ENCODE peak calls at places on chromosome 1, in four cellular contexts. Q is PC-3, V is OCI-LY7, O is MM.1S. J is an unnamed sample.

GRCh38 chr1:207811920-207812720 is 60.3 kb downstream of the CD46 start:
- DNase-seq in Q (peak; percentile 36), O (no peak), V (no peak), J (peak; percentile 31)

GRCh38 chr1:186424539-186424938 is 36.4 kb downstream of the PDC start:
- DNase-seq in V (no peak), O (no peak), Q (no peak), J (no peak)

GRCh38 chr1:37634554-37635308 is at the start of gene RSPO1:
- DNase-seq in O (no peak), Q (no peak), V (no peak), J (peak; percentile 64)

GRCh38 chr1:44361478-44361877 is 6.4 kb upstream of the ERI3 start:
- DNase-seq in O (no peak), Q (peak; percentile 45), V (no peak), J (peak; percentile 13)

GRCh38 chr1:2587071-2587859 is 688 bp downstream of the PRXL2B start:
- DNase-seq in V (no peak), O (peak; percentile 11), Q (peak; percentile 35), J (peak; percentile 60)

GRCh38 chr1:229342902-229343587 is at the start of gene CCSAP:
- DNase-seq in O (peak; percentile 76), V (peak; percentile 79), Q (peak; percentile 49), J (peak; percentile 84)

GRCh38 chr1:244371294-244372141 is 80.2 kb downstream of the ADSS2 start:
- DNase-seq in V (no peak), O (no peak), Q (no peak), J (no peak)

GRCh38 chr1:11364170-11364569 is 91.2 kb downstream of the UBIAD1 start:
- DNase-seq in Q (peak; percentile 41), V (peak; percentile 23), O (peak; percentile 39), J (no peak)

GRCh38 chr1:196660912-196661311 is 9.1 kb downstream of the CFH start:
- DNase-seq in O (peak; percentile 41), V (peak; percentile 39), Q (peak; percentile 47), J (peak; percentile 68)

GRCh38 chr1:61441723-61442262 is 283.1 kb downstream of the TM2D1 start:
- DNase-seq in Q (no peak), O (no peak), V (no peak), J (no peak)

GRCh38 chr1:108679586-108680213 is 12.4 kb upstream of the PRPF38B start:
- DNase-seq in O (peak; percentile 35), Q (no peak), V (no peak), J (no peak)

DNA sequence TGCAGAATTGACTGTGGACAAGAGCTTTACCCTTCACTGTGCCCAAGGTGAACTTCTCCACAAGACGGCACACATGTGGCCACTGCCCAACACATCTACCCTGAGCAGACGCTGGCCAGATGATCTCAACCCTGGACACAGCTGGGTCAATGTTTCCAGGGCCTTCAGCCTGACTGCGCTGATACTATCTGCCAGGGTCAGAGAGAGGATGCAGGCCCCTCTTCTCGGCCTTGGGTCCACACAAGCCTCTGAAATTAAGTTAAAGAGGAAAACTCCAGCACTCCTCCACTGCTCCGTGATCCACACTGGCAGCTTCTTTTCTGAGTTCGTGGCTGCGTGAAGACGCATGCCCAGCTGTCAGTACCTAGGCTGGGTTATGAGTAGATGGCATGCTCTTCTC is 58.1 kb downstream of the GLIS1 start:
- DNase-seq in V (no peak), O (no peak), Q (no peak), J (no peak)
- TF ChIP-seq EZH2phosphoT487 in V (no peak), O (no peak), Q (no peak), J (no peak)

GRCh38 chr1:27496604-27497155 is 6.7 kb upstream of the WASF2 start:
- DNase-seq in O (no peak), Q (peak; percentile 33), V (no peak), J (peak; percentile 43)
- H2AFZ ChIP-seq in O (no peak overlapping the region), Q (peak overlapping the region; percentile 50), V (no peak overlapping the region), J (no peak overlapping the region)

GRCh38 chr1:22332166-22332717 is 119.4 kb upstream of the ZBTB40 start:
- DNase-seq in O (no peak), V (no peak), Q (no peak), J (peak; percentile 65)
- TF ChIP-seq EZH2phosphoT487 in O (no peak), V (no peak), Q (no peak), J (no peak)

GRCh38 chr1:233782932-233783586 is 121.4 kb upstream of the SLC35F3 start:
- DNase-seq in O (no peak), Q (no peak), V (no peak), J (no peak)

GRCh38 chr1:233777571-233777970 is 126.9 kb upstream of the SLC35F3 start:
- DNase-seq in Q (no peak), V (no peak), O (no peak), J (no peak)

DNA sequence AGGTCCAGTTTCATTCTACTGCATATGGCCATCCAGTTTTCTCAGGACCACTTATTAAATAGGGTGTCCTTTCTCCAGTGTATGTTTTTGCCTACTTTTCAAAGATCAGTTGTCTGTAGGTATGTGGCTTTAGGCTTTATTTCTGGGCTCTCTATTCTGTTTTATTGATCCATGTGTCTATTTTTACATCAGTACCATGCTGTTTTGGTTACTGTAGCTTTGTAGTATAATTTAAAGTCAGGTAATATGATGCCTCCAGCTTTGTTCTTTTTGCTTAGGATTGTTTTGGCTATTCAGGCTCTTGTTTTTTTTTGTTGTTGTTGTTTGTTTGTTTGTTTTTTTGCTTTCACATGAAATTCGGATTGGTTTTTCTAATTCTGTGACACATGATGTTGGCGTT is 124.4 kb upstream of the SLC35F3 start:
- DNase-seq in Q (no peak), V (no peak), O (no peak), J (no peak)
- H2AFZ ChIP-seq in Q (no peak overlapping the region), V (no peak overlapping the region), O (no peak overlapping the region), J (no peak overlapping the region)

J was measured in GM23248.